ENCODE peak calls at places on chromosomes 3 and 15, in four cellular contexts. Y, O, V and K are unnamed samples.

GRCh38 chr3:4429648-4430350 is 37.3 kb downstream of the SUMF1 start:
- DNase-seq in Y (no peak), V (no peak), O (no peak), K (no peak)

GRCh38 chr15:92011611-92012367 is 158.3 kb downstream of the SLCO3A1 start:
- DNase-seq in Y (no peak), O (no peak), V (peak), K (no peak)

GRCh38 chr3:55524565-55525244 is 37.6 kb upstream of the WNT5A start:
- DNase-seq in Y (no peak), O (no peak), V (peak), K (peak)

GRCh38 chr3:107487490-107487889 is 35.3 kb upstream of the BBX start:
- DNase-seq in O (no peak), V (no peak), Y (no peak), K (no peak)

GRCh38 chr3:76096836-76097587 is 311.7 kb upstream of the ZNF717 start:
- DNase-seq in V (no peak), Y (no peak), O (no peak), K (no peak)

GRCh38 chr3:61530355-61530754 is 31.0 kb upstream of the PTPRG start:
- DNase-seq in V (peak), Y (peak), O (no peak), K (peak)

GRCh38 chr3:117252651-117253050 is 543.1 kb downstream of the TUSC7 start:
- DNase-seq in O (no peak), V (no peak), Y (no peak), K (no peak)

GRCh38 chr15:70569139-70569717 is 194.1 kb downstream of the UACA start:
- DNase-seq in Y (peak), V (no peak), O (no peak), K (peak)

GRCh38 chr3:32954506-32954905 is 3.1 kb downstream of the CCR4 start:
- DNase-seq in O (no peak), V (no peak), Y (no peak), K (no peak)

GRCh38 chr3:10917176-10917575 is 75.4 kb upstream of the SLC6A1 start:
- DNase-seq in Y (no peak), O (no peak), V (no peak), K (no peak)

GRCh38 chr15:29776859-29777258 is 45.4 kb downstream of the TJP1 start:
- DNase-seq in V (no peak), Y (no peak), O (no peak), K (no peak)

GRCh38 chr15:85964471-85964870 is 115.2 kb upstream of the AGBL1 start:
- DNase-seq in Y (no peak), V (no peak), O (no peak), K (no peak)

GRCh38 chr3:172313671-172314070 is 134.6 kb downstream of the GHSR start:
- DNase-seq in Y (no peak), V (no peak), O (no peak), K (no peak)

GRCh38 chr3:191882289-191882688 is 421.3 kb downstream of the PYDC2 start:
- DNase-seq in V (peak), Y (no peak), O (no peak), K (no peak)

GRCh38 chr3:72458365-72458764 is 389.9 kb downstream of the SHQ1 start:
- DNase-seq in O (no peak), Y (no peak), V (peak), K (no peak)

GRCh38 chr3:112773864-112774263 is 72.8 kb downstream of the CD200R1L start:
- DNase-seq in O (no peak), V (peak), Y (no peak), K (no peak)

GRCh38 chr3:36489679-36490420 is 109.5 kb downstream of the STAC start:
- DNase-seq in Y (no peak), V (no peak), O (no peak), K (no peak)

DNA sequence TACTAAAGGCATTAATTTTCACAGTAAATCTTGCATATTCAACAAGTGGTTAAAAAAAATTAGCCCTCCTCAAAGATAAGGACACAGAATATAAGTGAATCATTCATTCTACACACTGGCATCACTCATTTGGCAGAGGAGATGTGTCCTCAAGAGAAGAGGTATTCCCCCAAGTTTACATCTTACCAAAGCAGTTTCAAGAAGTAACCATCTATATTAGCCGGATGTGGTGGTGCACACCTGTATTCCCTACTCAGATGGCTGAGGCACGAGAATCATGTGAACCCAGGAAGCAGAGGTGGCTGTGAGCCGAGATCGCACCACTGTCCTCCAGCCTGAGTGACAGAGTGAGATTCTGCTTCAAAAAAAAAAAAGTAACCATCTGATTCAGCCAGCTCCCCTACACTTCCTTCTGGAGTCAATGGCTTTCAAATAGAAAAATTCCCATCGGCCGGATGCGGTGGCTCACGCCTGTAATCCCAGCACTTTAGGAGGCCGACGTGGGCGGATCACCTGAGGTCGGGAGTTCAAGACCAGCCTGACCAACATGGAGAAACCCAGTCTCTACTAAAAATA is 15.4 kb downstream of the RAF1 start:
- DNase-seq in Y (no peak), O (no peak), V (no peak), K (no peak)
- H3K4me3 ChIP-seq in Y (no peak), O (no peak), V (no peak), K (no peak)

DNA sequence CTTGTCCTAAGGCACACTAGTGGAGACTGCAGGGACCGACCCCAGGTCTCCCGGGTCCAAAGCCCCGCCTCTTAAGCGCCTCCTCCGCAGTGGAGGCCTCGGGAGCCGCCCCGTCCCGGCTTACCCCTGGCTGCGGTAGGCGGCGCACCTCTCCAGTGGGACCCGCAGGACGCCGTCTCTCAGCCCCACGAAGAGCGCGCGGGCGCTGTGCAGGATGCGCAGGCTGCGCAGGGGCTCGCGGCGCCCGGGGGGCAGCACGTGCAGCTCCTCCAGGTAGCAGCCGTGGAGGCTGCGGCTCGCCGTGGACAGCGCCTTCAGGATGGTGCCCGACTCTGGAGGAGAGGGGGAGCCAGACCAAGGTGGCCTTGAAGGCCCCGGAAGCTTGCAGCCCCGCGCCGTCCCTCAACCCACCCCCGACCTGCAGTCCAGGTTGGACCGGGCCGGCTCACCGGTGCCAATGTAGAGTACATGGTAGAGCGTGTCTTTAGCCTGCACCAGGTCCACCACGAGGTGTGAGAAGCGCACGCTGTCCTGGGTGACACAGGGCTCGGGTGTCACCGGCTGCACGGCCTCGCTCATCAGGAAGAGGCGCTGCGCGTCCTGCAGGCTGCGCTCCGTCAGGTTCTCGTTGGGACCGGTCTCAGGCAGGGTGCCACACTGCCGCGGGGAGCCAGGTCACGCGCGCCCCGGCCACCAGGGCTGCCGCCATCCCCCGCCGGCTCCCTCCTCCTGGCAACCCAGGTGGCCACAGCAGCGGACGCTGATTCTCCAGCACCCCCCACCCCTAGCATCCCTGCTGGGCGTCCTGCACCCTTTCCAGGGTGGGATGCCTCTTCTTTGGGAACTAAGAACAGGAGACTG is 105.5 kb downstream of the SEMA5B start:
- DNase-seq in Y (no peak), V (no peak), O (no peak), K (no peak)
- TF ChIP-seq CTCF in Y (no peak), V (peak), O (no peak), K (no peak)

GRCh38 chr3:6716374-6716773 is 144.5 kb upstream of the GRM7 start:
- DNase-seq in V (no peak), Y (no peak), O (no peak), K (no peak)
- H3K4me3 ChIP-seq in V (no peak), Y (no peak), O (no peak), K (no peak)

GRCh38 chr15:25436707-25437106 is 2.1 kb downstream of the UBE3A start:
- DNase-seq in V (no peak), Y (no peak), O (no peak), K (no peak)

GRCh38 chr15:25438601-25439455 is at the start of gene UBE3A:
- DNase-seq in V (peak), Y (peak), O (peak), K (peak)

GRCh38 chr15:25439456-25439836 is 622 bp upstream of the UBE3A start:
- DNase-seq in V (no peak), Y (no peak), O (no peak), K (peak)

GRCh38 chr15:25435474-25436243 is 3.2 kb downstream of the UBE3A start:
- DNase-seq in V (no peak), Y (no peak), O (no peak), K (peak)

GRCh38 chr15:25437751-25438600 is 848 bp downstream of the UBE3A start:
- DNase-seq in V (peak), O (peak), Y (peak), K (peak)
- TF ChIP-seq CTCF in V (no peak), O (peak), Y (no peak), K (peak)

GRCh38 chr3:100796556-100796955 is 87.3 kb downstream of the TFG start:
- DNase-seq in Y (no peak), V (no peak), O (no peak), K (peak)
- H3K4me3 ChIP-seq in Y (no peak), V (no peak), O (no peak), K (no peak)

DNA sequence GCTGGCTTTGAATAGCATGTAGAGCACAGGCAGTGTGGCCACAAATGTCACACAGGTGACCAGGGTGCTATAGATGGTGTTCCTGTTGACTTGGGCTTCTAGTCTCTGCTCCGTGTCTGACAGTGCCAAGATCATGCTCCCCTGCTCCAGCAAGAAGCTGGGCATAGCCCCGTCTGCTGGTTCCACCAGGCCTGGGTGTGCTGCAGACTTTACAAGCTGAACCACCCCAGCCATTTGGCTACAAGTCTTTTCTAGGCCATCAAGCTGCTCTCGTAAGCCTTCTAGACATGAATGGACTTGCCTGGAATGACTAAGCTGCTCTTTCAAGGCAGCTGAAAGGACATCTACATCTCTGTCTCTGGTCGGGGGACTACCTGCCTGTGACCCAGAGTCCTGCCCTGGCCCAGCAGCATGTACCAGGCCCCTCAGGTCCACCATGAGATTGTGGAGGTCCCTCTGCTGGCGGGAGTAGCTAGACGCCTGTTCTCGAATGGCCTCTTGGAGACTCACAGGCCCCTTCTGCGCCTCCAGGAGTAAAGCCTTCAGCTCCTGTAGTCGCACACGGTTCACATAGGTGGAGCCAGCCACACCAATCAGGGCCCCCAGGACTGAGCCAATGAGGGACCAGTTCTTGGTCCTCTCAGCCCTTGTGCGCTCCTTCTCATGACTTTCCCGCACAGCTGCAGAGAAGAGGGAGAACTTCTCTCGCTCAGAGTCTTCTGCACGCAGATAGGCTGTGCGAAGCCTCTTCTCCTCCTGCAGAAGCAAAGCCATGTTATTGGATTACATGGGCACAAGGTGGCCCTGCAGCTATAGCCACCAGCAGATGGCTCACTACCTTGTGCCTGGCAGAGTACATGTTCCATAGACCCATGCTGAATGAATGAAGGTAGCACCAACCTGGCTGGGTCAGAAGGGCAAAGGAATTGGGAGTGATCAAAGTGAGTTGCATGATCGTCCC is 2.8 kb upstream of the PLXNB1 start:
- DNase-seq in V (no peak), O (peak), Y (no peak), K (no peak)
- TF ChIP-seq CTCF in V (no peak), O (no peak), Y (no peak), K (peak)

DNA sequence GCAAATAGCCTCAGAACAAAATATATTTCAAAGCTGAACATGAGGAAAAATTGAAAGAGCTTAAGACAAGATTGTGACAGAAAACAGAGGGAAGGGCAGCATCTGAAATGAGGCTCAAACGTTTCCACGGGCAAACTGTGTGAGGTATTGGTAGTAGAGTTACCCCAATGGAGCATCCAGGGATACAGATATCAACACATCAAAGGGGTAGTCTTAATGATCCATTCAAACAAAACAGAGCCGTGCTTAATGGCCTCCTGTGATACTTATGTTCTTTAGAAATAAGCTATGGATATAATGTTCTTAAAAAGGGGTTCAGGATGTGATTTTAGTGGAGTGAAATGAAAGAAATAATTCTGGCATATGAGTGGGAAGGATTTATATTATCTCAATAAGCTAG is 430.3 kb upstream of the PDZRN3 start:
- DNase-seq in V (no peak), Y (no peak), O (no peak), K (no peak)
- H3K4me3 ChIP-seq in V (no peak), Y (no peak), O (no peak), K (no peak)

GRCh38 chr3:106139834-106140233 is 271.0 kb upstream of the CBLB start:
- DNase-seq in O (no peak), V (no peak), Y (no peak), K (no peak)
- TF ChIP-seq CTCF in O (no peak), V (no peak), Y (no peak), K (no peak)

GRCh38 chr3:159762981-159763465 is 225.6 kb upstream of the IL12A start:
- DNase-seq in V (peak), Y (peak), O (no peak), K (peak)

GRCh38 chr3:159762238-159762637 is 226.4 kb upstream of the IL12A start:
- DNase-seq in Y (no peak), O (no peak), V (peak), K (no peak)

GRCh38 chr3:159765025-159765859 is 223.4 kb upstream of the IL12A start:
- DNase-seq in Y (peak), V (peak), O (peak), K (peak)

GRCh38 chr3:159764211-159765024 is 224.2 kb upstream of the IL12A start:
- DNase-seq in Y (peak), V (no peak), O (peak), K (peak)

GRCh38 chr3:159763466-159764210 is 225.0 kb upstream of the IL12A start:
- DNase-seq in O (peak), V (peak), Y (peak), K (peak)
- H3K4me3 ChIP-seq in O (peak), V (peak), Y (peak), K (peak)

DNA sequence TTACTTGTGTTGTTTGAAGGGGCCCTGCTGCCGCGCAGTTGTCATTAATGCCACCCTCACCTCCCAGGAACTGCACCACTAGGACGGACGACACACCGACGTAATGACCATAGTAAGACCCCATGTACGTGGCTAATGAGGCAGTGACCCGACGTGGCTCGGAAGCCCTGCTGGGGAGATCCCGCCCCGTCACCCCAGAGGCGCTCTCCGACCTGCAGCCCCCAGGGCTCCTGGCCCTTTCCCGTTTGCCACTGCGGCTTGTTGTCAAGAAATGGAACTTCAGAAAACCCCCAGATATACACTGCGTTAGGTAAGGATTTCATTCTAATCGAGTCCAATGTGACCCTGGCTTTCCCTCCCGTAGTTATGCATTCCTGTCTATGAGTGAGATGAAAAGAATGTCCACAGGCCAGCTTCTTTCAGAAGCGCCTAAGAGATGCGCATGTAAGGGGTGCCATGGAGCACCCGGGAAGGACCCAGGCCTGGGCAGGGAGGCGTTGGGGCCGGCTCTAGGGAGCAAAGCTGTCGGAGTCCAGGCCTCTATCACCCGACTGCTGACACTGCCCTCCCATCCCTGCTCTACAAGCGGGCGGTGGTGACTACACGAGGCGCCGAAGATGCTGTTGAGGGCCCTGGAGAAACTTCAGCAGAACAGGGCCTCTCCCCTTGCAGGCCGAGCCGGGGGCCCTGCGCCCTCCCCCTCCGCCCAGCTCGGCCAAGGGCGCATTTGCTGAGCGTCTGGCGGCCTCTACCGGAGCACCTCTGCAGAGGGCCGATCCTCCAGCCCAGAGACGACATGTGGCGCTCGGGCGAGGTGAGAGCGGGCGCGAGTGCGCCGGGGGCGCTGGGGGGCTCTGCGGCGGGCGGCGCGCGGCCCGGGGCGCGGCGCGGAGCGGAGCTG is at the start of gene GABRA5:
- DNase-seq in Y (no peak), O (peak), V (no peak), K (no peak)
- TF ChIP-seq CTCF in Y (peak), O (no peak), V (no peak), K (no peak)